ENCODE peak calls at places on chromosome X, in eight cellular contexts. Q, D, S, I, C, O, H and T are unnamed samples.

GRCh38 chrX:16836371-16836770 is 33.8 kb downstream of the RBBP7 start:
- DNase-seq in Q (no peak), D (peak), S (peak), I (no peak), C (no peak), O (peak), H (no peak), T (no peak)

GRCh38 chrX:124641737-124642491 is 295.6 kb downstream of the SH2D1A start:
- DNase-seq in Q (no peak), D (no peak), S (no peak), I (no peak), C (no peak), O (no peak), H (no peak), T (no peak)

GRCh38 chrX:78321809-78322208 is 5.6 kb downstream of the CYSLTR1 start:
- DNase-seq in Q (no peak), D (no peak), S (peak), I (no peak), C (no peak), O (no peak), H (no peak), T (no peak)

GRCh38 chrX:24214568-24214967 is 65.0 kb downstream of the ZFX start:
- DNase-seq in Q (no peak), D (no peak), S (no peak), I (no peak), C (no peak), O (no peak), H (no peak), T (no peak)

GRCh38 chrX:114800719-114801118 is 216.7 kb downstream of the IL13RA2 start:
- DNase-seq in Q (peak), D (peak), S (no peak), I (no peak), C (no peak), O (no peak), H (no peak), T (no peak)

GRCh38 chrX:79721234-79721633 is 293.3 kb upstream of the TBX22 start:
- DNase-seq in Q (no peak), D (no peak), S (no peak), I (no peak), C (no peak), O (no peak), H (no peak), T (no peak)

GRCh38 chrX:40130207-40130606 is 32.4 kb upstream of the BCOR start:
- DNase-seq in Q (peak), D (peak), S (no peak), I (no peak), C (peak), O (no peak), H (no peak), T (no peak)

GRCh38 chrX:53831662-53832635 is 145.4 kb upstream of the HUWE1 start:
- DNase-seq in Q (peak), D (peak), S (peak), I (no peak), C (no peak), O (peak), H (peak), T (no peak)

GRCh38 chrX:150896632-150897031 is 1.8 kb downstream of the CD99L2 start:
- DNase-seq in Q (no peak), D (no peak), S (no peak), I (no peak), C (no peak), O (no peak), H (no peak), T (no peak)

GRCh38 chrX:153511784-153512500 is 5.5 kb upstream of the ATP2B3 start:
- DNase-seq in Q (no peak), D (no peak), S (no peak), I (no peak), C (no peak), O (no peak), H (peak), T (no peak)

GRCh38 chrX:22247169-22247568 is 25.5 kb upstream of the CBLL2 start:
- DNase-seq in Q (no peak), D (no peak), S (no peak), I (no peak), C (no peak), O (no peak), H (no peak), T (no peak)

GRCh38 chrX:30950391-30950790 is 61.3 kb upstream of the TAB3 start:
- DNase-seq in Q (no peak), D (no peak), S (no peak), I (no peak), C (no peak), O (no peak), H (no peak), T (no peak)

GRCh38 chrX:37476571-37477188 is 94.8 kb upstream of the LANCL3 start:
- DNase-seq in Q (no peak), D (no peak), S (no peak), I (no peak), C (no peak), O (no peak), H (no peak), T (no peak)

GRCh38 chrX:124023838-124024238 is 62.3 kb downstream of the STAG2 start:
- DNase-seq in Q (no peak), D (peak), S (no peak), I (no peak), C (no peak), O (no peak), H (no peak), T (no peak)

GRCh38 chrX:31353095-31353494 is 281.3 kb upstream of the FTHL17 start:
- DNase-seq in Q (no peak), D (no peak), S (no peak), I (no peak), C (no peak), O (no peak), H (no peak), T (no peak)

GRCh38 chrX:320126-320783 is 1.7 kb upstream of the GTPBP6 start:
- DNase-seq in Q (no peak), D (no peak), S (peak), I (peak), C (peak), O (peak), H (peak), T (peak)

GRCh38 chrX:119238557-119238956 is 2.5 kb downstream of the PGRMC1 start:
- DNase-seq in Q (no peak), D (no peak), S (no peak), I (no peak), C (no peak), O (no peak), H (no peak), T (no peak)

GRCh38 chrX:39324233-39324632 is 523.0 kb downstream of the MID1IP1 start:
- DNase-seq in Q (no peak), D (no peak), S (no peak), I (no peak), C (no peak), O (no peak), H (peak), T (no peak)

GRCh38 chrX:51860679-51861078 is 32.7 kb upstream of the MAGED1 start:
- DNase-seq in Q (peak), D (peak), S (peak), I (no peak), C (no peak), O (peak), H (peak), T (no peak)

GRCh38 chrX:118360429-118361125 is 14.7 kb downstream of the WDR44 start:
- DNase-seq in Q (no peak), D (no peak), S (no peak), I (no peak), C (no peak), O (no peak), H (peak), T (no peak)

GRCh38 chrX:70434914-70435586 is 9.6 kb upstream of the DLG3 start:
- DNase-seq in Q (no peak), D (no peak), S (peak), I (no peak), C (peak), O (no peak), H (no peak), T (no peak)

GRCh38 chrX:136220535-136220934 is 30.7 kb downstream of the MAP7D3 start:
- DNase-seq in Q (no peak), D (no peak), S (no peak), I (no peak), C (no peak), O (no peak), H (no peak), T (no peak)

GRCh38 chrX:150018931-150019331 is 80.6 kb upstream of the EOLA2 start:
- DNase-seq in Q (no peak), D (no peak), S (no peak), I (no peak), C (no peak), O (no peak), H (no peak), T (no peak)

GRCh38 chrX:130393451-130394074 is 8.1 kb upstream of the GPR119 start:
- DNase-seq in Q (peak), D (peak), S (peak), I (no peak), C (no peak), O (peak), H (peak), T (no peak)

GRCh38 chrX:131262738-131263679 is 26.1 kb downstream of the IGSF1 start:
- DNase-seq in Q (peak), D (peak), S (peak), I (peak), C (no peak), O (peak), H (peak), T (no peak)

GRCh38 chrX:18951032-18951431 is 32.9 kb downstream of the PHKA2 start:
- DNase-seq in Q (no peak), D (peak), S (no peak), I (no peak), C (no peak), O (no peak), H (no peak), T (no peak)

GRCh38 chrX:38110231-38110630 is 103.9 kb downstream of the SYTL5 start:
- DNase-seq in Q (no peak), D (no peak), S (no peak), I (no peak), C (no peak), O (no peak), H (no peak), T (no peak)

GRCh38 chrX:19225906-19226305 is 103.6 kb upstream of the ADGRG2 start:
- DNase-seq in Q (no peak), D (peak), S (no peak), I (no peak), C (no peak), O (no peak), H (no peak), T (no peak)

GRCh38 chrX:114798902-114799301 is 215.0 kb downstream of the HTR2C start:
- DNase-seq in Q (peak), D (no peak), S (no peak), I (no peak), C (no peak), O (no peak), H (no peak), T (no peak)

GRCh38 chrX:150700107-150700506 is 6.9 kb downstream of the MTMR1 start:
- DNase-seq in Q (no peak), D (no peak), S (no peak), I (no peak), C (no peak), O (no peak), H (no peak), T (no peak)

GRCh38 chrX:145524931-145525330 is 277.6 kb downstream of the SPANXN1 start:
- DNase-seq in Q (no peak), D (no peak), S (no peak), I (no peak), C (no peak), O (no peak), H (no peak), T (no peak)

GRCh38 chrX:70231666-70232065 is 2.8 kb upstream of the AWAT1 start:
- DNase-seq in Q (no peak), D (no peak), S (no peak), I (no peak), C (no peak), O (no peak), H (no peak), T (no peak)

GRCh38 chrX:23673108-23673507 is 5.8 kb downstream of the PRDX4 start:
- DNase-seq in Q (no peak), D (no peak), S (no peak), I (no peak), C (no peak), O (no peak), H (peak), T (no peak)

GRCh38 chrX:40108084-40108958 is 10.6 kb upstream of the BCOR start:
- DNase-seq in Q (no peak), D (peak), S (peak), I (peak), C (peak), O (peak), H (peak), T (no peak)

GRCh38 chrX:80246273-80246672 is 174.0 kb upstream of the TENT5D start:
- DNase-seq in Q (no peak), D (peak), S (no peak), I (no peak), C (no peak), O (no peak), H (no peak), T (no peak)

GRCh38 chrX:14616876-14617275 is 87.5 kb downstream of the GLRA2 start:
- DNase-seq in Q (no peak), D (no peak), S (no peak), I (no peak), C (no peak), O (no peak), H (no peak), T (no peak)

GRCh38 chrX:48897157-48897620 is 379 bp downstream of the TIMM17B start:
- DNase-seq in Q (peak), D (peak), S (peak), I (peak), C (peak), O (peak), H (peak), T (peak)

GRCh38 chrX:110026099-110026844 is 23.4 kb downstream of the TMEM164 start:
- DNase-seq in Q (no peak), D (peak), S (no peak), I (no peak), C (no peak), O (no peak), H (peak), T (no peak)
- H3K27ac ChIP-seq in Q (no peak), D (peak), S (no peak), I (no peak), C (no peak), O (no peak), H (peak), T (peak)

DNA sequence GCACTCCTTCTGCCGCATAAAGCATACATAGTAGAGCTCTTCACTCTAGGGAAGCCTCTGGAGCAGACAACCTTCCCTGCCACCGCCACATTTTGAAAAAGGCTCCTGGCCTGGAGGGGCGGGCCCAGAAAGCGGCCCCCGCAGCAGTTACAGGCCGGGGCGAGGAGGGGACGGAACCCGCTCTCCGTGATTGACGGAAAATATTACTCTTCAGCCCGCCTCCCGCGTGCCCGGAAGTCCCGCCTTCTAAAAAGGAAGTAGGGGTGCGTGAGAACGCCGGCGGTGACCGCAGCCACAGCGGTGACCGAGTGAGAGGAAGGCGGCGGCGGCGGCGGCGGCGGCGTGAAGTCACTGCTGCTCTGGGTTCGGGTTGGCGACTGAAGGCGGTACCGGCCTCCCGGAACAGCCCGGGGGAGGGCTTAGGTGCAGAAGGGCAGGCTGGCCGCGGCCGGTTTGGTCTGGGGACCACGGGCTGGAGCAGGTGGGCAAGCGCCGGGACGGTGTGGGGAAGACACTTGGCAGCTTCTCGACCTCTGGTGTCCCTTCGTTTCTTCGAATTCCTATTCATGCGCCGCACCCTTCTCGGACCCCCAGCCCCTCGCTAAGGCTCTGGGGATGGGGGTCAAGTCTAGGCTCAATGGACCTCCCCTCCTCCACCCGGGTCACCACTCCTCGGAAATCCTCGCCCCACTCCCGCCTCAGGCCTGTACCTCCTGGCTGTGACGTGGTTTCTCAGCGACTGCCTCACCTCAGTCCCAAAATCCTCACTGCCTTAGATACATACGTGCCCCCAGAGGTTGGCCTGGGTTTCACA is at the start of gene HCCS:
- DNase-seq in Q (peak), D (peak), S (peak), I (peak), C (peak), O (peak), H (peak), T (peak)
- TF ChIP-seq POLR2A in Q (peak), D (peak), S (peak), I (peak), C (peak), O (peak), H (no peak), T (peak)

GRCh38 chrX:11423362-11423818 is 130.2 kb downstream of the AMELX start:
- DNase-seq in Q (no peak), D (peak), S (peak), I (no peak), C (no peak), O (no peak), H (peak), T (no peak)

GRCh38 chrX:11420851-11421250 is 127.6 kb downstream of the AMELX start:
- DNase-seq in Q (no peak), D (no peak), S (no peak), I (no peak), C (no peak), O (no peak), H (no peak), T (no peak)

GRCh38 chrX:11423949-11424348 is 130.7 kb downstream of the AMELX start:
- DNase-seq in Q (no peak), D (no peak), S (no peak), I (no peak), C (no peak), O (no peak), H (no peak), T (no peak)

GRCh38 chrX:11422529-11422857 is 129.3 kb downstream of the AMELX start:
- DNase-seq in Q (no peak), D (no peak), S (no peak), I (no peak), C (no peak), O (no peak), H (no peak), T (no peak)

DNA sequence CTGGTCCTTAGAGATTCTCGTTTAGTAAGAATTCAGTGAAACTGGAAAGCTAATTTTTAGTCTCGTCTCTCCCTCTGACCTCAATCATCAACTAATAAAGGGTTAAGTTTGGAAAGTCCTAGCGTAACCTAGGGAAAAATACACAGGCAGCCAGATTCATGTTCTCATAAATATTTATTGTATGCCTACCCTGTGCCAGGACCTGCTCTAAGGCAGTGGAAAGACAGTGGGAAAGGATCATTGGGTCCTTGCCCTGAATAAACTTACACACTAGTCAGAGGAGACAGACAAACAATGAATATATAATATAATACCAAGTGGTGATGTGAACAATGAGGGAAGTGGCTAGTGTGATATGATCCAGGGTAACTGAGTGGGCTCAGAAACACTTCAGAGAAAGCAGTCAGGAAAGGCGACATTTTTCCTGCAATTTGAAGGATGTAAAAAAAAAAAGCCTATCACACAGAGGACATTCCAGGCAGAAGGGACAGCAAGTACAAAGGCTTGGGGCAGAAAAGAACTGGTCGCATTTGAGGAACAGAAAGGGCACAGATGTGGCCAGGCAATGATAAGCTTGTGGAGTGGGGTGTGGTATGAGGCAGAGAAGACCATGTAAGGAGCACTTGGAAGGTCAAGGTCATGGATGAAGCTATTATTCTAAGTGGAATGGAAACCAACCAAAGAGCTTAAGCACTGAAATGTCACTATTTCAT is 128.8 kb downstream of the AMELX start:
- DNase-seq in Q (no peak), D (no peak), S (no peak), I (no peak), C (no peak), O (no peak), H (no peak), T (no peak)
- H3K27ac ChIP-seq in Q (no peak), D (no peak), S (no peak), I (no peak), C (no peak), O (no peak), H (no peak), T (no peak)

GRCh38 chrX:65697915-65698796 is 30.7 kb downstream of the MSN start:
- DNase-seq in Q (no peak), D (no peak), S (peak), I (peak), C (no peak), O (no peak), H (peak), T (no peak)
- TF ChIP-seq POLR2A in Q (no peak), D (no peak), S (no peak), I (no peak), C (no peak), O (no peak), H (no peak), T (no peak)

GRCh38 chrX:46407753-46408130 is 137.5 kb downstream of the ZNF674 start:
- DNase-seq in Q (no peak), D (no peak), S (peak), I (no peak), C (no peak), O (no peak), H (peak), T (no peak)

GRCh38 chrX:46407036-46407752 is 138.0 kb downstream of the ZNF674 start:
- DNase-seq in Q (no peak), D (no peak), S (no peak), I (no peak), C (no peak), O (no peak), H (peak), T (no peak)

GRCh38 chrX:46404774-46405173 is 140.4 kb downstream of the ZNF674 start:
- DNase-seq in Q (no peak), D (no peak), S (no peak), I (no peak), C (no peak), O (no peak), H (no peak), T (no peak)

DNA sequence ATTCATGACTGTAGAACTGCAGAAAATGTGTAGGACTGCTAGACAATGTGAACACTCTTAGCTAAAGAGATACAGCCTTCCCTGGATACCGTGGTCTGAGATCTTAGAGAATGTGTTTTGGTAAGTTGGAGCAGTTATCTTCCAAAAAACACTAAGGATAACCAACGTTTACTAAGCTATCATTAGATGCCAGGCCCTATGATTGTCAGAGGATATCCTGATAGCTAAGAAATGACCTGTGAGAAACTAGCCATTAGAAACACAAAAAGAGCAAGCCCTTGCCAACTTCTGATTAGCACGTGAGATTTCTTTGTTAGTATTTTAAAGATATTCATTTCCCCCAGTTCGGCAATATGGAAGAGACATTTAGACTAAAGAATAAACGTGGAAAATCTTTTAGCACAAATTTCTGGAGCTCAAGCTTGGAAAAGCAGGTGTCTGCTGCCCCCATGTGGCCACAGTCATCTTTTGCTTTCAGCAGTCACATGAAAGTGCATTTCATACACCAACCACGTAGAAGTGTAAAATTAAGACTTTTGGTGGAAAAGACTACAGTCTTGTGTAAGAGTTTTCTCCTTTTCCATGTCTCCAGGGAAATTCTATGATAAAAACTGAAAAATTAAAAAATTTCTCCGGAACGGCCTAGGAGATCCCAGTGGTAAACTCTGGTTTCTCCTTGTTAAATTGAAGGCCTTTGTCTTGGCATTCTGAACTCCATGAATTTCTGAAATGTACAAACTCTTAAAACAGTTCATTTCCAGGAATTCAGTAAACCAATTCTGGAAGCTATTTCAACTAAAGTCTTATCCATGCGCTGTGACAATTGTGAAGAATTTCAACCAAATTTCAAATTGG is 136.4 kb downstream of the ZNF674 start:
- DNase-seq in Q (peak), D (peak), S (peak), I (peak), C (peak), O (peak), H (peak), T (peak)
- H3K27ac ChIP-seq in Q (peak), D (peak), S (no peak), I (no peak), C (no peak), O (no peak), H (no peak), T (no peak)